ENCODE peak calls at places on chromosome 3, in nine cellular contexts. One of them, this sample, is unnamed.

GRCh38 chr3:98906230-98906629 is 4.7 kb upstream of the DCBLD2 start:
- DNase-seq in GM13977: no peak
- DNase-seq in mucosa of descending colon: no peak
- DNase-seq in heart left ventricle: no peak
- DNase-seq in IMR-90: peak; percentile 90
- DNase-seq in fibroblast of mammary gland: peak; percentile 88
- DNase-seq in psoas muscle: no peak
- DNase-seq in cardiac muscle cell: peak; percentile 92
- DNase-seq in lung: no peak
- DNase-seq in this sample: no peak

GRCh38 chr3:146646251-146646650 is 41.1 kb upstream of the PLSCR5 start:
- DNase-seq in GM13977: no peak
- DNase-seq in mucosa of descending colon: no peak
- DNase-seq in heart left ventricle: no peak
- DNase-seq in IMR-90: no peak
- DNase-seq in fibroblast of mammary gland: no peak
- DNase-seq in psoas muscle: no peak
- DNase-seq in cardiac muscle cell: no peak
- DNase-seq in lung: no peak
- DNase-seq in this sample: no peak

GRCh38 chr3:194773216-194773615 is 87.5 kb downstream of the FAM43A start:
- DNase-seq in GM13977: no peak
- DNase-seq in mucosa of descending colon: peak; percentile 37
- DNase-seq in heart left ventricle: peak; percentile 48
- DNase-seq in IMR-90: no peak
- DNase-seq in fibroblast of mammary gland: peak; percentile 69
- DNase-seq in psoas muscle: peak; percentile 83
- DNase-seq in cardiac muscle cell: peak; percentile 23
- DNase-seq in lung: no peak
- DNase-seq in this sample: no peak

GRCh38 chr3:169026543-169027181 is 636.9 kb downstream of the MECOM start:
- DNase-seq in GM13977: no peak
- DNase-seq in mucosa of descending colon: no peak
- DNase-seq in heart left ventricle: no peak
- DNase-seq in IMR-90: peak; percentile 92
- DNase-seq in fibroblast of mammary gland: peak; percentile 97
- DNase-seq in psoas muscle: no peak
- DNase-seq in cardiac muscle cell: peak; percentile 93
- DNase-seq in lung: no peak
- DNase-seq in this sample: no peak

GRCh38 chr3:38549957-38550840 is 54.1 kb downstream of the EXOG start:
- DNase-seq in GM13977: no peak
- DNase-seq in mucosa of descending colon: no peak
- DNase-seq in heart left ventricle: peak; percentile 4
- DNase-seq in IMR-90: no peak
- DNase-seq in fibroblast of mammary gland: no peak
- DNase-seq in psoas muscle: no peak
- DNase-seq in cardiac muscle cell: no peak
- DNase-seq in lung: no peak
- DNase-seq in this sample: no peak

GRCh38 chr3:112470791-112471190 is 28.5 kb downstream of the BTLA start:
- DNase-seq in GM13977: no peak
- DNase-seq in mucosa of descending colon: no peak
- DNase-seq in heart left ventricle: no peak
- DNase-seq in IMR-90: peak; percentile 24
- DNase-seq in fibroblast of mammary gland: peak; percentile 45
- DNase-seq in psoas muscle: no peak
- DNase-seq in cardiac muscle cell: no peak
- DNase-seq in lung: no peak
- DNase-seq in this sample: no peak

GRCh38 chr3:41002104-41002503 is 197.2 kb upstream of the CTNNB1 start:
- DNase-seq in GM13977: no peak
- DNase-seq in mucosa of descending colon: no peak
- DNase-seq in heart left ventricle: no peak
- DNase-seq in IMR-90: no peak
- DNase-seq in fibroblast of mammary gland: no peak
- DNase-seq in psoas muscle: no peak
- DNase-seq in cardiac muscle cell: no peak
- DNase-seq in lung: no peak
- DNase-seq in this sample: no peak

GRCh38 chr3:187667526-187667925 is 2.7 kb downstream of the SST start:
- DNase-seq in GM13977: no peak
- DNase-seq in mucosa of descending colon: no peak
- DNase-seq in heart left ventricle: no peak
- DNase-seq in IMR-90: no peak
- DNase-seq in fibroblast of mammary gland: no peak
- DNase-seq in psoas muscle: no peak
- DNase-seq in cardiac muscle cell: no peak
- DNase-seq in lung: no peak
- DNase-seq in this sample: no peak

GRCh38 chr3:194996746-194997145 is 274.2 kb downstream of the XXYLT1 start:
- DNase-seq in GM13977: no peak
- DNase-seq in mucosa of descending colon: no peak
- DNase-seq in heart left ventricle: no peak
- DNase-seq in IMR-90: no peak
- DNase-seq in fibroblast of mammary gland: no peak
- DNase-seq in psoas muscle: no peak
- DNase-seq in cardiac muscle cell: no peak
- DNase-seq in lung: no peak
- DNase-seq in this sample: no peak

DNA sequence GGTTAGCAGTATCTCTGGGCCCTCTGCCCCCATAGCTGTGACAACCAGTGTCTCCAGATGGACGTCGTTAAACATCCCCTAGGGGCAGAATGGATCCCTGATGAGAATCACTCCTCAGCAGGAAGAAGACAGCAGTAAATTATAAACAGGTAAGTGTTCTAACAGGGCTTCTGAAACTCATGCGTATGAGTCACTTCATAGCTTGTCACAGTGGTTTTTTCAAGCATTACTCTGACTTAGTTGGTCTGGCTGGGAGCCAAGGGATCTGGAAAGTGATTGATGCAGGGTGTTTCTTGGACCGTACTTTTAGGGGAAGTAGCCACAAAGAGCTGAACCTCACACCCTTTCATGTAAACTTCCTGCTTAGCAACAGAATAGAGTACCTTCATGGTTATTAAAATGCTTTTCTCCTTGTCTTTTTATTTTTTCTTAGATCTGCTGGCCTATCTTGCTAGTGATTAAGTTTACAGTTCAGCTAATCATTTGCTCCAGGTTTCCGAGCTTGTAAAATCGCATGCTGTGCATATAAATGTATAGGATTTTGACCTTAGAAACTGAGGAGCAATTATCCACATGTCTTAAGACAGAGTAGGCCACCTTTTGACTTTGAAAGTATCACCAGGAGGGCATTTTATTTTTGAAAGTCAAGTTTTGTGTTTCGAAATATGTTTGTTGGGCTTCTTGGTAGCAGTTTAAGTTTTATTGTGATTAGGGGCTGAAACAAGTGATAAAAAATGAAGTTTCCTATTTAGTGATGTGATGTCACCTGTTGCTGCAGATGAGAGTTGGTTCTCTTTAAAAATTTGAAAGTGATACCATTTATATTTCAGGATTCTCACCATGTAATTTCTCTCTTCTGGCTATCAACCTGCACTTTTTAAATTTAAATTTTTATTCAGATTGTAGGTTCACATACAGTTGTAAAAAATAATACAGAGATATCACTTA is 333.9 kb downstream of the PTPRG start:
- DNase-seq in GM13977: peak; percentile 56
- DNase-seq in mucosa of descending colon: peak; percentile 91
- DNase-seq in heart left ventricle: peak; percentile 79
- DNase-seq in IMR-90: peak; percentile 90
- DNase-seq in fibroblast of mammary gland: peak; percentile 96
- DNase-seq in psoas muscle: no peak
- DNase-seq in cardiac muscle cell: peak; percentile 84
- DNase-seq in lung: peak; percentile 77
- DNase-seq in this sample: no peak
- TF ChIP-seq CTCF in GM13977: no peak
- TF ChIP-seq CTCF in mucosa of descending colon: no peak
- TF ChIP-seq CTCF in heart left ventricle: peak; percentile 8
- TF ChIP-seq CTCF in IMR-90: no peak
- TF ChIP-seq CTCF in fibroblast of mammary gland: peak; percentile 3
- TF ChIP-seq CTCF in psoas muscle: no peak
- TF ChIP-seq CTCF in cardiac muscle cell: no peak
- TF ChIP-seq CTCF in lung: no peak
- TF ChIP-seq CTCF in this sample: no peak

GRCh38 chr3:134333522-134334181 is 40.6 kb downstream of the AMOTL2 start:
- DNase-seq in GM13977: no peak
- DNase-seq in mucosa of descending colon: no peak
- DNase-seq in heart left ventricle: no peak
- DNase-seq in IMR-90: peak; percentile 70
- DNase-seq in fibroblast of mammary gland: no peak
- DNase-seq in psoas muscle: no peak
- DNase-seq in cardiac muscle cell: peak; percentile 77
- DNase-seq in lung: no peak
- DNase-seq in this sample: no peak
- TF ChIP-seq CTCF in GM13977: no peak
- TF ChIP-seq CTCF in mucosa of descending colon: no peak
- TF ChIP-seq CTCF in heart left ventricle: peak; percentile 11
- TF ChIP-seq CTCF in IMR-90: peak; percentile 21
- TF ChIP-seq CTCF in fibroblast of mammary gland: no peak
- TF ChIP-seq CTCF in psoas muscle: no peak
- TF ChIP-seq CTCF in cardiac muscle cell: peak; percentile 36
- TF ChIP-seq CTCF in lung: no peak
- TF ChIP-seq CTCF in this sample: no peak

GRCh38 chr3:51391566-51392300 is 648 bp downstream of the RBM15B start:
- DNase-seq in GM13977: peak; percentile 66
- DNase-seq in mucosa of descending colon: peak; percentile 40
- DNase-seq in heart left ventricle: no peak
- DNase-seq in IMR-90: peak; percentile 28
- DNase-seq in fibroblast of mammary gland: peak; percentile 28
- DNase-seq in psoas muscle: peak; percentile 65
- DNase-seq in cardiac muscle cell: peak; percentile 53
- DNase-seq in lung: no peak
- DNase-seq in this sample: no peak

GRCh38 chr3:51389423-51390183 is 1.5 kb upstream of the RBM15B start:
- DNase-seq in GM13977: peak; percentile 66
- DNase-seq in mucosa of descending colon: peak; percentile 71
- DNase-seq in heart left ventricle: no peak
- DNase-seq in IMR-90: peak; percentile 50
- DNase-seq in fibroblast of mammary gland: peak; percentile 52
- DNase-seq in psoas muscle: peak; percentile 65
- DNase-seq in cardiac muscle cell: peak; percentile 65
- DNase-seq in lung: peak; percentile 49
- DNase-seq in this sample: peak; percentile 34

GRCh38 chr3:51390186-51390585 is 899 bp upstream of the RBM15B start:
- DNase-seq in GM13977: no peak
- DNase-seq in mucosa of descending colon: no peak
- DNase-seq in heart left ventricle: no peak
- DNase-seq in IMR-90: no peak
- DNase-seq in fibroblast of mammary gland: no peak
- DNase-seq in psoas muscle: no peak
- DNase-seq in cardiac muscle cell: no peak
- DNase-seq in lung: peak; percentile 27
- DNase-seq in this sample: no peak

GRCh38 chr3:51391075-51391565 is at the start of gene RBM15B:
- DNase-seq in GM13977: peak; percentile 99
- DNase-seq in mucosa of descending colon: peak; percentile 98
- DNase-seq in heart left ventricle: peak; percentile 98
- DNase-seq in IMR-90: peak; percentile 96
- DNase-seq in fibroblast of mammary gland: peak; percentile 95
- DNase-seq in psoas muscle: peak; percentile 99
- DNase-seq in cardiac muscle cell: peak; percentile 98
- DNase-seq in lung: peak; percentile 97
- DNase-seq in this sample: peak; percentile 97

GRCh38 chr3:51390600-51391074 is 448 bp upstream of the RBM15B start:
- DNase-seq in GM13977: no peak
- DNase-seq in mucosa of descending colon: no peak
- DNase-seq in heart left ventricle: no peak
- DNase-seq in IMR-90: no peak
- DNase-seq in fibroblast of mammary gland: no peak
- DNase-seq in psoas muscle: no peak
- DNase-seq in cardiac muscle cell: no peak
- DNase-seq in lung: peak; percentile 35
- DNase-seq in this sample: no peak
- TF ChIP-seq CTCF in GM13977: no peak
- TF ChIP-seq CTCF in mucosa of descending colon: no peak
- TF ChIP-seq CTCF in heart left ventricle: no peak
- TF ChIP-seq CTCF in IMR-90: no peak
- TF ChIP-seq CTCF in fibroblast of mammary gland: no peak
- TF ChIP-seq CTCF in psoas muscle: no peak
- TF ChIP-seq CTCF in cardiac muscle cell: no peak
- TF ChIP-seq CTCF in lung: no peak
- TF ChIP-seq CTCF in this sample: peak; percentile 49

GRCh38 chr3:136753112-136753939 is 1.1 kb upstream of the STAG1 start:
- DNase-seq in GM13977: no peak
- DNase-seq in mucosa of descending colon: no peak
- DNase-seq in heart left ventricle: no peak
- DNase-seq in IMR-90: no peak
- DNase-seq in fibroblast of mammary gland: peak; percentile 22
- DNase-seq in psoas muscle: no peak
- DNase-seq in cardiac muscle cell: no peak
- DNase-seq in lung: no peak
- DNase-seq in this sample: no peak
- TF ChIP-seq CTCF in GM13977: peak; percentile 37
- TF ChIP-seq CTCF in mucosa of descending colon: no peak
- TF ChIP-seq CTCF in heart left ventricle: no peak
- TF ChIP-seq CTCF in IMR-90: peak; percentile 37
- TF ChIP-seq CTCF in fibroblast of mammary gland: no peak
- TF ChIP-seq CTCF in psoas muscle: no peak
- TF ChIP-seq CTCF in cardiac muscle cell: no peak
- TF ChIP-seq CTCF in lung: no peak
- TF ChIP-seq CTCF in this sample: no peak

This sample was measured in activated B cell treated with CpG ODN at 0.5 μM for 24 hours.